ENCODE peak calls at places on chromosomes 4 and X, in five cellular contexts. One of them, this sample, is unnamed.

GRCh38 chr4:158018831-158019230 is 154.0 kb downstream of the GASK1B start:
- DNase-seq in RWPE1: no peak
- DNase-seq in gastrocnemius medialis: no peak
- DNase-seq in endothelial cell: no peak
- DNase-seq in body of pancreas: no peak
- DNase-seq in this sample: no peak

GRCh38 chr4:76589402-76589801 is 154.4 kb downstream of the SHROOM3 start:
- DNase-seq in gastrocnemius medialis: no peak
- DNase-seq in endothelial cell: no peak
- DNase-seq in RWPE1: peak; percentile 17
- DNase-seq in body of pancreas: no peak
- DNase-seq in this sample: no peak

GRCh38 chr4:76277667-76278066 is 26.1 kb downstream of the FAM47E start:
- DNase-seq in body of pancreas: no peak
- DNase-seq in gastrocnemius medialis: no peak
- DNase-seq in RWPE1: no peak
- DNase-seq in endothelial cell: no peak
- DNase-seq in this sample: no peak

GRCh38 chr4:153651961-153652784 is 31.9 kb upstream of the TLR2 start:
- DNase-seq in gastrocnemius medialis: no peak
- DNase-seq in body of pancreas: no peak
- DNase-seq in RWPE1: peak; percentile 22
- DNase-seq in endothelial cell: no peak
- DNase-seq in this sample: no peak

GRCh38 chrX:22389544-22390243 is 117.0 kb downstream of the CBLL2 start:
- DNase-seq in RWPE1: peak; percentile 23
- DNase-seq in gastrocnemius medialis: no peak
- DNase-seq in body of pancreas: no peak
- DNase-seq in endothelial cell: no peak
- DNase-seq in this sample: no peak

GRCh38 chr4:6893449-6894085 is 16.1 kb upstream of the TBC1D14 start:
- DNase-seq in RWPE1: no peak
- DNase-seq in gastrocnemius medialis: no peak
- DNase-seq in body of pancreas: no peak
- DNase-seq in endothelial cell: no peak
- DNase-seq in this sample: no peak

GRCh38 chr4:176236909-176237308 is 32.1 kb downstream of the ASB5 start:
- DNase-seq in body of pancreas: no peak
- DNase-seq in RWPE1: no peak
- DNase-seq in gastrocnemius medialis: no peak
- DNase-seq in endothelial cell: no peak
- DNase-seq in this sample: no peak

GRCh38 chr4:44861756-44862155 is 135.4 kb upstream of the GNPDA2 start:
- DNase-seq in RWPE1: peak; percentile 4
- DNase-seq in body of pancreas: no peak
- DNase-seq in gastrocnemius medialis: no peak
- DNase-seq in endothelial cell: no peak
- DNase-seq in this sample: no peak

GRCh38 chr4:721261-722171 is 15.9 kb downstream of the PCGF3 start:
- DNase-seq in body of pancreas: no peak
- DNase-seq in gastrocnemius medialis: no peak
- DNase-seq in RWPE1: peak; percentile 12
- DNase-seq in endothelial cell: no peak
- DNase-seq in this sample: peak; percentile 53

GRCh38 chr4:124713213-124713592 is 671 bp upstream of the ANKRD50 start:
- DNase-seq in RWPE1: peak; percentile 49
- DNase-seq in body of pancreas: peak; percentile 65
- DNase-seq in gastrocnemius medialis: peak; percentile 60
- DNase-seq in endothelial cell: peak; percentile 73
- DNase-seq in this sample: peak; percentile 61

GRCh38 chr4:20017035-20017434 is 234.7 kb upstream of the SLIT2 start:
- DNase-seq in endothelial cell: no peak
- DNase-seq in gastrocnemius medialis: no peak
- DNase-seq in RWPE1: no peak
- DNase-seq in body of pancreas: no peak
- DNase-seq in this sample: no peak

GRCh38 chrX:9644335-9644734 is 121.3 kb downstream of the GPR143 start:
- DNase-seq in gastrocnemius medialis: no peak
- DNase-seq in RWPE1: no peak
- DNase-seq in endothelial cell: no peak
- DNase-seq in body of pancreas: no peak
- DNase-seq in this sample: no peak

GRCh38 chr4:38101563-38101962 is 141.4 kb downstream of the PTTG2 start:
- DNase-seq in gastrocnemius medialis: no peak
- DNase-seq in endothelial cell: no peak
- DNase-seq in RWPE1: peak; percentile 53
- DNase-seq in body of pancreas: no peak
- DNase-seq in this sample: no peak

GRCh38 chrX:68332156-68332823 is 101.0 kb downstream of the OPHN1 start:
- DNase-seq in gastrocnemius medialis: peak; percentile 11
- DNase-seq in RWPE1: no peak
- DNase-seq in body of pancreas: no peak
- DNase-seq in endothelial cell: no peak
- DNase-seq in this sample: no peak

GRCh38 chr4:4574792-4575191 is 32.9 kb upstream of the STX18 start:
- DNase-seq in gastrocnemius medialis: no peak
- DNase-seq in endothelial cell: no peak
- DNase-seq in RWPE1: no peak
- DNase-seq in body of pancreas: peak; percentile 38
- DNase-seq in this sample: no peak

GRCh38 chrX:130014356-130014755 is 31.9 kb downstream of the BCORL1 start:
- DNase-seq in RWPE1: no peak
- DNase-seq in gastrocnemius medialis: no peak
- DNase-seq in endothelial cell: no peak
- DNase-seq in body of pancreas: no peak
- DNase-seq in this sample: no peak

GRCh38 chr4:99209671-99210070 is 9.4 kb downstream of the ADH6 start:
- DNase-seq in endothelial cell: no peak
- DNase-seq in RWPE1: no peak
- DNase-seq in body of pancreas: no peak
- DNase-seq in gastrocnemius medialis: no peak
- DNase-seq in this sample: no peak

GRCh38 chr4:186669159-186669720 is 54.4 kb downstream of the FAT1 start:
- DNase-seq in gastrocnemius medialis: no peak
- DNase-seq in body of pancreas: no peak
- DNase-seq in RWPE1: peak; percentile 24
- DNase-seq in endothelial cell: no peak
- DNase-seq in this sample: no peak

GRCh38 chr4:143230683-143231082 is 46.0 kb downstream of the USP38 start:
- DNase-seq in endothelial cell: no peak
- DNase-seq in gastrocnemius medialis: no peak
- DNase-seq in body of pancreas: no peak
- DNase-seq in RWPE1: no peak
- DNase-seq in this sample: no peak

GRCh38 chrX:19179389-19179788 is 57.1 kb upstream of the ADGRG2 start:
- DNase-seq in RWPE1: no peak
- DNase-seq in body of pancreas: no peak
- DNase-seq in endothelial cell: no peak
- DNase-seq in gastrocnemius medialis: no peak
- DNase-seq in this sample: no peak

GRCh38 chr4:102574317-102574716 is 73.2 kb downstream of the NFKB1 start:
- DNase-seq in RWPE1: no peak
- DNase-seq in gastrocnemius medialis: no peak
- DNase-seq in body of pancreas: no peak
- DNase-seq in endothelial cell: no peak
- DNase-seq in this sample: no peak

DNA sequence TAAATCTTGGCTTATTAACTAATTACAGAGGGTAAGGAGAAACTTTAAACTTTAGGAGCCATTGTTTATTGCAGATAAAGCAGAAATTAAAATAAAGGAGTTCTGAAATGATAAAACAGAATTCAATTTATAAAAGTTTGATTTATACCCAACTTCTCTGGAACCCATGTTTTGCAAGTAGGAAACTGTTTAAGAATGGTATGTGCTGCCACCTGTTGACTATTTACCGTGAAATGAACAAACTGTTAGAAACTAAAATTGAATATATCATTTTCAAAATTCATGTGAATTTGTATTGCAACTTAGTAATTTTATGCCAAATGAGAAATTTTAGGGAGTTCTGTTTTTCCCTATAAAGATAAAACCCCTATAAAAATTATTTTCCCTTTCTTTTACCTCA is 11.0 kb upstream of the TBC1D8B start:
- DNase-seq in body of pancreas: no peak
- DNase-seq in RWPE1: no peak
- DNase-seq in gastrocnemius medialis: no peak
- DNase-seq in endothelial cell: no peak
- DNase-seq in this sample: no peak
- TF ChIP-seq CTCF in body of pancreas: no peak
- TF ChIP-seq CTCF in RWPE1: peak; percentile 12
- TF ChIP-seq CTCF in gastrocnemius medialis: no peak
- TF ChIP-seq CTCF in endothelial cell: peak; percentile 9
- TF ChIP-seq CTCF in this sample: peak; percentile 65

DNA sequence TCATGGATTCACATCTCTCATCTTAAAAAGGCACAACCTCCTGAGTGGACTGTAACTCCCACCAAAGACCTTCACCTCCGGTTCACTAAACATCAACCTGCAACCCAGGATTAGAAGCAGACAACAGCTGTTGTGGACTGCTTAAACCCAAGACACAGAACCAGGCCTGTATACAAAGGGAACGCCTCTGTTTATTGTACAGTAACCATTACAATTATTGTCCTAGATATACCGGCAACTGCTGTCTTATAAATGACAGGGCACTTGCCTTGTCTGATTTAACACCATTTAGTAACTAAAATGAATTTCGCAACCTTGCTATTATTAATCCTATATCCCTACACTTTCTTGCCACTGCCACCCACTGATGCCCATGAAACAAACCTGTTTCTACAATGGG is 22.8 kb upstream of the CSTF2 start:
- DNase-seq in RWPE1: no peak
- DNase-seq in gastrocnemius medialis: no peak
- DNase-seq in body of pancreas: no peak
- DNase-seq in endothelial cell: no peak
- DNase-seq in this sample: no peak
- TF ChIP-seq CTCF in RWPE1: no peak
- TF ChIP-seq CTCF in gastrocnemius medialis: no peak
- TF ChIP-seq CTCF in body of pancreas: no peak
- TF ChIP-seq CTCF in endothelial cell: no peak
- TF ChIP-seq CTCF in this sample: no peak

GRCh38 chr4:104897297-104897645 is 249.4 kb upstream of the TET2 start:
- DNase-seq in gastrocnemius medialis: no peak
- DNase-seq in endothelial cell: no peak
- DNase-seq in RWPE1: no peak
- DNase-seq in body of pancreas: no peak
- DNase-seq in this sample: no peak

GRCh38 chr4:104899863-104900262 is 246.8 kb upstream of the TET2 start:
- DNase-seq in body of pancreas: no peak
- DNase-seq in gastrocnemius medialis: no peak
- DNase-seq in endothelial cell: no peak
- DNase-seq in RWPE1: no peak
- DNase-seq in this sample: no peak

GRCh38 chr4:104905546-104905945 is 241.1 kb upstream of the TET2 start:
- DNase-seq in gastrocnemius medialis: no peak
- DNase-seq in body of pancreas: no peak
- DNase-seq in endothelial cell: no peak
- DNase-seq in RWPE1: no peak
- DNase-seq in this sample: no peak

GRCh38 chr4:104896623-104897296 is 249.9 kb upstream of the TET2 start:
- DNase-seq in endothelial cell: no peak
- DNase-seq in gastrocnemius medialis: no peak
- DNase-seq in body of pancreas: no peak
- DNase-seq in RWPE1: no peak
- DNase-seq in this sample: no peak

DNA sequence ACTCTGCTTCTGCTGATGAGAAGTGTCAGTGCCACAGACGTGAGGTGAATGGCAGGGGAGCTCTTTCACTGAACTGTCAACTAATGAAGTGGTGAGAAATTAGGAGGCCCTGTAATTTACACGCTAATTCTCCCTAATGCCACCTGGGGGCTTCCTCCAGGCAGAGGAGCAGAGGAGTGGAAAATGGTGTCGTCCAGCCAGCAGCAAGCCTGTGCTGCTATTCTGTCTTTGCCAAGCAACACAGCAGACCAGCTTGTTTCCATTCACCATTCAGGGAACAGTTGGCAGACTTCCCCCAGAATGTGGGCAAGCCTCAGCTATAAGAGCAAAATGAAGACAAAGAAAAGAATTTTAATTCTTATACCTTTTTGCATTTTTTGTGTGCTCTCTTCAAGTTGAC is 245.2 kb upstream of the TET2 start:
- DNase-seq in endothelial cell: no peak
- DNase-seq in gastrocnemius medialis: no peak
- DNase-seq in body of pancreas: no peak
- DNase-seq in RWPE1: no peak
- DNase-seq in this sample: peak; percentile 64
- TF ChIP-seq CTCF in endothelial cell: no peak
- TF ChIP-seq CTCF in gastrocnemius medialis: no peak
- TF ChIP-seq CTCF in body of pancreas: no peak
- TF ChIP-seq CTCF in RWPE1: no peak
- TF ChIP-seq CTCF in this sample: no peak

GRCh38 chr4:83040269-83040668 is 5.3 kb downstream of the COPS4 start:
- DNase-seq in body of pancreas: no peak
- DNase-seq in endothelial cell: no peak
- DNase-seq in gastrocnemius medialis: no peak
- DNase-seq in RWPE1: no peak
- DNase-seq in this sample: no peak
- TF ChIP-seq CTCF in body of pancreas: no peak
- TF ChIP-seq CTCF in endothelial cell: peak; percentile 32
- TF ChIP-seq CTCF in gastrocnemius medialis: no peak
- TF ChIP-seq CTCF in RWPE1: no peak
- TF ChIP-seq CTCF in this sample: no peak